ENCODE peak calls at places on chromosomes 4 and X, in eight cellular contexts. H, P, W, I, F, U, V and J are unnamed samples.

GRCh38 chr4:137641554-137641953 is 109.3 kb upstream of the PCDH18 start:
- DNase-seq in U (no peak), P (no peak), W (no peak), I (no peak), V (no peak), H (no peak), F (peak; percentile 26), J (no peak)

GRCh38 chr4:24321151-24321550 is 263.2 kb downstream of the DHX15 start:
- DNase-seq in V (no peak), W (no peak), F (peak; percentile 10), U (no peak), H (no peak), I (no peak), P (peak; percentile 68), J (peak; percentile 8)

GRCh38 chrX:31449975-31450374 is 378.1 kb upstream of the FTHL17 start:
- DNase-seq in W (no peak), U (no peak), I (no peak), V (no peak), F (peak; percentile 66), H (no peak), P (no peak), J (peak; percentile 0)

GRCh38 chr4:60992037-60992436 is 208.1 kb upstream of the ADGRL3 start:
- DNase-seq in P (peak; percentile 0), I (no peak), F (no peak), H (no peak), W (no peak), U (no peak), V (no peak), J (peak; percentile 3)

GRCh38 chrX:11209798-11210197 is 83.4 kb upstream of the AMELX start:
- DNase-seq in I (no peak), V (no peak), W (no peak), P (no peak), H (no peak), F (peak; percentile 28), U (no peak), J (peak; percentile 0)

GRCh38 chr4:173545440-173545839 is 15.4 kb upstream of the HAND2 start:
- DNase-seq in V (no peak), U (no peak), P (no peak), W (no peak), H (no peak), F (no peak), I (no peak), J (no peak)

GRCh38 chr4:169620846-169621228 is 459 bp downstream of the CLCN3 start:
- DNase-seq in H (no peak), I (no peak), V (no peak), P (peak; percentile 51), F (peak; percentile 35), W (peak; percentile 42), U (no peak), J (peak; percentile 35)

GRCh38 chrX:9845574-9845948 is 59.3 kb downstream of the SHROOM2 start:
- DNase-seq in V (no peak), W (no peak), F (peak; percentile 49), U (no peak), H (no peak), P (no peak), I (no peak), J (peak; percentile 4)